ENCODE peak calls at places on chromosomes 7 and 10, in four cellular contexts. C is A549, T is K562, V is HepG2. N is an unnamed sample.

GRCh38 chr10:14507156-14507555 is 176.4 kb upstream of the FRMD4A start:
- DNase-seq in C (no peak), T (no peak), V (no peak), N (no peak)

GRCh38 chr7:101507791-101508252 is 121.3 kb downstream of the MYL10 start:
- DNase-seq in C (peak), T (peak), V (peak), N (no peak)

GRCh38 chr7:16647435-16647960 is 1.5 kb downstream of the BZW2 start:
- DNase-seq in C (no peak), T (no peak), V (no peak), N (no peak)

GRCh38 chr7:34365011-34365410 is 293.0 kb upstream of the NPSR1 start:
- DNase-seq in C (no peak), T (no peak), V (no peak), N (no peak)

GRCh38 chr10:17989908-17990767 is 38.4 kb downstream of the SLC39A12 start:
- DNase-seq in C (peak), T (no peak), V (no peak), N (no peak)

GRCh38 chr7:20214132-20214531 is 3.1 kb downstream of the MACC1 start:
- DNase-seq in C (no peak), T (no peak), V (no peak), N (no peak)

GRCh38 chr7:87223666-87224065 is 4.1 kb upstream of the TMEM243 start:
- DNase-seq in C (no peak), T (no peak), V (no peak), N (no peak)

GRCh38 chr7:12633589-12633988 is 53.8 kb upstream of the ARL4A start:
- DNase-seq in C (no peak), T (no peak), V (no peak), N (no peak)

GRCh38 chr7:40471891-40472290 is 337.1 kb downstream of the SUGCT start:
- DNase-seq in C (no peak), T (no peak), V (no peak), N (no peak)

GRCh38 chr7:138226001-138226476 is 149.8 kb downstream of the AKR1D1 start:
- DNase-seq in C (no peak), T (no peak), V (peak), N (no peak)

GRCh38 chr7:158952776-158953175 is 96.4 kb downstream of the DYNC2I1 start:
- DNase-seq in C (no peak), T (no peak), V (no peak), N (no peak)

GRCh38 chr10:43229208-43230061 is 37.4 kb downstream of the RASGEF1A start:
- DNase-seq in C (peak), T (no peak), V (no peak), N (peak)

GRCh38 chr10:114474989-114475388 is 70.7 kb upstream of the AFAP1L2 start:
- DNase-seq in C (no peak), T (no peak), V (no peak), N (no peak)

GRCh38 chr10:74871595-74872382 is 45.4 kb downstream of the KAT6B start:
- DNase-seq in C (no peak), T (no peak), V (no peak), N (no peak)

GRCh38 chr7:69062020-69062760 is 536.1 kb upstream of the AUTS2 start:
- DNase-seq in C (no peak), T (no peak), V (no peak), N (no peak)

GRCh38 chr10:62037166-62037831 is 135.8 kb downstream of the ARID5B start:
- DNase-seq in C (no peak), T (no peak), V (peak), N (no peak)

GRCh38 chr7:32243891-32244290 is 173.7 kb upstream of the PDE1C start:
- DNase-seq in C (no peak), T (no peak), V (no peak), N (peak)

GRCh38 chr10:15444105-15445021 is 73.3 kb upstream of the FAM171A1 start:
- DNase-seq in C (no peak), T (no peak), V (no peak), N (no peak)

GRCh38 chr7:114243019-114243507 is 171.6 kb upstream of the FOXP2 start:
- DNase-seq in C (no peak), T (no peak), V (no peak), N (no peak)

GRCh38 chr7:537911-538634 is 18.4 kb upstream of the PDGFA start:
- DNase-seq in C (peak), T (peak), V (peak), N (no peak)

GRCh38 chr10:62182595-62182994 is 86.0 kb downstream of the RTKN2 start:
- DNase-seq in C (no peak), T (no peak), V (no peak), N (no peak)

GRCh38 chr10:49663596-49663995 is 15.9 kb upstream of the C10orf53 start:
- DNase-seq in C (no peak), T (no peak), V (no peak), N (no peak)

GRCh38 chr10:2987185-2987768 is 80.1 kb upstream of the PFKP start:
- DNase-seq in C (no peak), T (no peak), V (no peak), N (no peak)

GRCh38 chr7:47300472-47301021 is 281.4 kb downstream of the TNS3 start:
- DNase-seq in C (no peak), T (no peak), V (no peak), N (peak)

GRCh38 chr10:28432210-28432676 is 100.7 kb upstream of the WAC start:
- DNase-seq in C (peak), T (peak), V (peak), N (peak)

DNA sequence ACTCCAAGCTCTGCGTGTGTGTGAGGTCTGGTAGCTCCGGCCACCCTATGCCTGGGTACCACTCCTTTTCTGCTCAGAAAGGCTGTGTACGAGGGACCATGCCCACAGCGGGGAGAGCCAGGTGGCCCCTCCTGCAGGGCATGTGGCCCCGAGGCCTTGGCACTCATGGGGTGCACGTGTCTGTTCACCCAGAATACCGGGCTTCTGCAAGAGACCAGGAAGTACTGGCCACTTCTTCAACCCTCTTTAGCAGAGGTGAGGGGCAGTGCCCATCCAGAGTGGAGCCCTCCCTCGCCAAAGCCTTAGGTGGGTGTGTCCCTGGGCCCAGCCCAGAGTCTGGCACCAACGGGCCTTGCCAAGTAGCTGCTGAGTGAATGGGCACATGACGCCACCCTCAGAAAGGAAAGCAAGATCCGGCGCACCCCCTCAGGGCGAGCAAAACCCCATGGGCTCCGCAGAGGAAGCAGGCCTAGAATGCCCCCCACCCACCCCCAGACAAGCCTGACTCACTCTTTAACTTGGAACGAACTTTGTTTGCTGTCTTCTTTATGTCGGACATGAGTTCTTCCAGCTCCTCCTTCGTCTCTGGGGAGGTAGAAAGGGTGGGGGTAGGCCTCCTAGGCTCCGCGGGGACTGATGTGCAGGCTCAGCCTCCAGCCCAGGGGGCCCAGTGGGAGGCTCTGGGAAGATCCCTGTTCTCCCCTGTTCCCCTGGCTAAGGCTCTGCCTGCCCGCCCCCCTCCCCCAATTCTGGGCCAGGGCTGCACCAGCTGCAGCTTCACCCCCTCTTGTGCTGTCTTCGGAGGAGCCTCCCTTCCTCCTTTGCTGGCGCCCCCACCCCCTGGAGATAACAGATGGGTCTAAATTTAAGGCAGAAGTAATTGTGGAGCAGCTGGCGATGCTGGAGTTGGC is 14.6 kb downstream of the STX1A start:
- DNase-seq in C (peak), T (no peak), V (no peak), N (no peak)
- TF ChIP-seq RNF2 in C (no peak), T (no peak), V (no peak), N (no peak)

GRCh38 chr10:116891208-116891607 is 41.9 kb downstream of the ENO4 start:
- DNase-seq in C (no peak), T (no peak), V (no peak), N (no peak)
- TF ChIP-seq RNF2 in C (no peak), T (no peak), V (no peak), N (no peak)

GRCh38 chr7:29771081-29771832 is 35.1 kb upstream of the WIPF3 start:
- DNase-seq in C (no peak), T (no peak), V (no peak), N (no peak)
- TF ChIP-seq RNF2 in C (no peak), T (no peak), V (no peak), N (no peak)

GRCh38 chr7:45716380-45717203 is 142.4 kb downstream of the ADCY1 start:
- DNase-seq in C (no peak), T (no peak), V (no peak), N (no peak)
- TF ChIP-seq RNF2 in C (no peak), T (no peak), V (no peak), N (no peak)

DNA sequence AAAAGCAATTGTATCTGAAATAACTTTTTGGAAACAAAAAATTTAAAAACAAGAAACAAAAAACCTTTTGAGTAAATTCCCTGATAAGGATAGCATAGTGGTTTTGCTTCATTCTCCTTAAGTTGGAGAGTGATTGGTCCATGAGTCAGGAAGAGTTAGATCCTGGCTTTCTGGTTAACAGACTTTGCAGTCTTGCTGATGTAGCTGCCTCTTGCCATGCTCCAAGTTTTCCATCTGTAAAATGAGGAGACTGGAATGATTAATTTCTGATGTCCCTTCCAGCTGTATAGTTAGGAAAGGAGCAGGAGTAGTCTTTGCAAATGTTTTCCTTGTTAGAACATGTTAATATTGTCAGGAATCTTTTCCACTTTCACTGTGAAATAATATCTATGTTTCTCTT is 266.6 kb downstream of the DNAJB9 start:
- DNase-seq in C (no peak), T (no peak), V (no peak), N (no peak)
- TF ChIP-seq RNF2 in C (no peak), T (no peak), V (no peak), N (no peak)

GRCh38 chr10:100370561-100370975 is 23.5 kb downstream of the SCD start:
- DNase-seq in C (no peak), T (no peak), V (peak), N (no peak)
- TF ChIP-seq RNF2 in C (no peak), T (no peak), V (no peak), N (no peak)

GRCh38 chr10:97805960-97806359 is 34.2 kb upstream of the SFRP5 start:
- DNase-seq in C (no peak), T (no peak), V (no peak), N (no peak)

GRCh38 chr10:97801449-97801848 is 29.6 kb upstream of the SFRP5 start:
- DNase-seq in C (no peak), T (no peak), V (no peak), N (no peak)

GRCh38 chr10:97800474-97800873 is 28.7 kb upstream of the SFRP5 start:
- DNase-seq in C (no peak), T (no peak), V (no peak), N (no peak)

GRCh38 chr10:97810476-97810875 is 38.7 kb upstream of the SFRP5 start:
- DNase-seq in C (no peak), T (peak), V (peak), N (no peak)

GRCh38 chr10:97805096-97805879 is 33.5 kb upstream of the SFRP5 start:
- DNase-seq in C (no peak), T (no peak), V (no peak), N (no peak)
- TF ChIP-seq RNF2 in C (no peak), T (no peak), V (no peak), N (no peak)

DNA sequence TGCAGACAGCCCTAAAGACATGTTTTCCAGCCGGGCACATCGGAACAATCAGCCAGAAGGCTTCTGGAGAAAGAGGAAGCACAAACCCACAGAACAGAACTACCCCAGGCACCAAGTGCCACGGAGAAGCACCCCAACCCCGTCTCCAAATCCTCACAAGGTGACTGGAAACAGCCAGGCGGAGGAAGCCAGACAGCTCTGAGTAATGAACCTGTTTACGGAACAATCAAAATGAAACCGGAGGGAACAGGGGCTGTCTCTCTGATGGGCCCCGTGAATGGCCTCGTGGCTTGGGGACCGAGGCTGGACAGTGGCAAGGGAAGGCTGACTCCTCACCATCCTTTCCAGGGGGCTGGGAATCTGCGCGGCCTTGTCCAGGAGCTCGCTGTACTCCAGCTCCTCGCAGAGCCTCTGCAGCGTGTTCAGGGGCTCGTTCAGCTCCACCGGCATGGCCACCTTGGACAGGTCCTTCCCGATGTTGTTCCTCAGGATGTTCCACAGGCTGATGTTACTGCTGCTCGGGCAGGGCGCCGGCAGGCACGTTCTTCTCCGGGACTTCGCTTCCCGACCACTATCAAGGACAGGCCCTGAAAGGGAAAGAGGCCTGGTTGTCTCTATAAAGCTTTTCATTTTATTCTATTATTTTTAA is 77.0 kb upstream of the GSDME start:
- DNase-seq in C (no peak), T (no peak), V (no peak), N (no peak)
- TF ChIP-seq RNF2 in C (no peak), T (no peak), V (no peak), N (no peak)

N was measured in H1.